ENCODE peak calls at places on chromosomes 4 and X, in six cellular contexts. E, N, I, H, S and P are unnamed samples.

GRCh38 chrX:1609759-1610158 is 5.1 kb upstream of the ASMT start:
- DNase-seq in E (no peak), N (no peak), I (no peak), H (no peak), S (no peak), P (no peak)

GRCh38 chrX:42804524-42804923 is 26.6 kb upstream of the PPP1R2C start:
- DNase-seq in E (no peak), N (no peak), I (no peak), H (no peak), S (no peak), P (no peak)

GRCh38 chr4:122765702-122766352 is 33.3 kb downstream of the BBS12 start:
- DNase-seq in E (no peak), N (no peak), I (no peak), H (no peak), S (no peak), P (no peak)

GRCh38 chr4:19227701-19228100 is 1024.0 kb upstream of the SLIT2 start:
- DNase-seq in E (no peak), N (no peak), I (no peak), H (no peak), S (no peak), P (no peak)

GRCh38 chr4:52983563-52984303 is 121.6 kb downstream of the RASL11B start:
- DNase-seq in E (no peak), N (no peak), I (no peak), H (peak; percentile 67), S (peak; percentile 48), P (peak; percentile 21)

GRCh38 chrX:18360867-18361266 is 6.4 kb upstream of the SCML2 start:
- DNase-seq in E (no peak), N (no peak), I (no peak), H (no peak), S (no peak), P (no peak)

GRCh38 chr4:3409571-3410091 is 32.1 kb upstream of the HGFAC start:
- DNase-seq in E (no peak), N (no peak), I (no peak), H (no peak), S (no peak), P (no peak)

GRCh38 chr4:24595662-24596061 is 11.3 kb upstream of the DHX15 start:
- DNase-seq in E (no peak), N (no peak), I (no peak), H (peak; percentile 33), S (no peak), P (no peak)

GRCh38 chrX:7904557-7904956 is 22.7 kb downstream of the PNPLA4 start:
- DNase-seq in E (no peak), N (no peak), I (no peak), H (no peak), S (no peak), P (no peak)

GRCh38 chrX:152061083-152061482 is 77.3 kb downstream of the MAGEA10 start:
- DNase-seq in E (no peak), N (no peak), I (no peak), H (no peak), S (no peak), P (no peak)

GRCh38 chrX:118254611-118255010 is 91.3 kb upstream of the WDR44 start:
- DNase-seq in E (peak; percentile 23), N (peak; percentile 68), I (peak; percentile 12), H (peak; percentile 7), S (peak; percentile 48), P (no peak)

GRCh38 chr4:38717604-38718003 is 53.6 kb downstream of the KLF3 start:
- DNase-seq in E (no peak), N (no peak), I (no peak), H (no peak), S (no peak), P (no peak)

GRCh38 chr4:102774254-102774653 is 13.5 kb upstream of the MANBA start:
- DNase-seq in E (no peak), N (no peak), I (no peak), H (no peak), S (no peak), P (no peak)

GRCh38 chrX:11119295-11119943 is 8.3 kb downstream of the HCCS start:
- DNase-seq in E (no peak), N (no peak), I (no peak), H (no peak), S (no peak), P (no peak)
- TF ChIP-seq POLR2A in E (no peak), N (no peak), I (no peak), H (no peak), S (no peak), P (no peak)

DNA sequence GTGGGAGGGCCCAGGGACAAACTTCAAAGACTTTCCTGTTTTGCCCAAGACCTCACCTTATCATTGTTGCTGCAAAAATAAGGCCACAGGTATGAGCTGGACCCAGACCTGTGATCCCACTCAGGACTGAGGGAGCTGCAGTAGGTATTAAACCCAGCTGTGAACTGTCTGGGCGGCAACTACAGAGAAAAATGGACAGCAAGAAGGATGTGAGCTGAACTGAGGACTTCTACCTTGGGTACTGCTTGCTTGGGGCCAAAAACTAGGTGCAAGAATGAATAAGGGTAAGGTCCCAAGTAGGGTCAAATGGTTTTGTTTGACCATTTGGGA is 17.8 kb upstream of the GABRA4 start:
- DNase-seq in E (no peak), N (no peak), I (no peak), H (no peak), S (no peak), P (no peak)
- TF ChIP-seq TAF1 in E (no peak), N (no peak), I (no peak), H (no peak), S (no peak), P (no peak)

DNA sequence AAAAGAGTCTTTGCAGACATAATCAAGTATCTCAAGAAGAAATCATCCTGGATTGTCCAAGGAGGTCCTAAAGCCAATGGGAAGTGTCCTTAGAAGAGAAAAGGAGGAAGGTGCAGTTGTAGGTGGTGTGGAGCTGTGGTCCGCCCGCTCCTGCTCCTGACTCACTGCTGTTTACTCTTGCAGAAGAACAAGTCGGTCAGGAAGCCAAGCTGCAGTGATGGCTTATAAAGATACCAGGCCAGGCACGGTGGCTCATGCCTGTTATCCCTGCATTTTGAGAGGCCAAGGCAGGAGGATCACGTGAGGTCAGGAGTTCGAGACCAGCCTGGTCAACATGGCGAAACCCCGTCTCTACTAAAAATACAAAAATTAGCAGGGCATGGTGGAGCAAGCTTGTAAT is 66.4 kb upstream of the ATP6AP2 start:
- DNase-seq in E (no peak), N (no peak), I (no peak), H (peak; percentile 3), S (no peak), P (no peak)
- TF ChIP-seq POLR2A in E (no peak), N (no peak), I (no peak), H (no peak), S (no peak), P (no peak)

GRCh38 chr4:15318621-15319348 is 109.0 kb upstream of the C1QTNF7 start:
- DNase-seq in E (no peak), N (no peak), I (no peak), H (no peak), S (no peak), P (no peak)
- TF ChIP-seq TAF1 in E (no peak), N (no peak), I (no peak), H (no peak), S (no peak), P (no peak)

GRCh38 chr4:182914357-182914756 is 2.8 kb downstream of the DCTD start:
- DNase-seq in E (no peak), N (no peak), I (no peak), H (no peak), S (no peak), P (no peak)
- TF ChIP-seq POLR2A in E (no peak), N (no peak), I (no peak), H (no peak), S (no peak), P (no peak)

GRCh38 chrX:78555401-78555980 is 103.6 kb downstream of the RTL3 start:
- DNase-seq in E (no peak), N (no peak), I (no peak), H (no peak), S (no peak), P (no peak)
- TF ChIP-seq TAF1 in E (no peak), N (no peak), I (no peak), H (no peak), S (no peak), P (no peak)

DNA sequence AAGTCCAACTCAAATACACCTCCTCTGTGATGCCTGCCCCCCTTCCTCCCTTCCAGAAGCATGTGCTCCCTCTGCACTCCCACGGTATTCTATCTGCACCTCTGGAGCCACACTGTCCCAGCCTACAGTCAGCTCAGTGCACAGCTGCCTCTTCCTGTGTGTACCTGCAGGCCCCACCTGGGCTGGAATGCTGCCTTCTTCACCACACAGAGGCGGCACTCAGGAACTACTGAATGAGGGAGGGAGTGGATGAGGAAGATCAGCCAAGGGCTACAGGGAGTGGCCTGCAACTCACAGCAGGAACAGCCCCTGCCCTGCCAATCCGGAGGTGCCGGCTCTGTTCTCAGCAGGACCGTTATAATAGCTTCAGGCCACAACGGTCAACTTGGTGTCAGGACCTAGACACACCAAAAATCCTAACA is 10.1 kb downstream of the AFAP1 start:
- DNase-seq in E (no peak), N (no peak), I (no peak), H (no peak), S (no peak), P (no peak)
- TF ChIP-seq POLR2A in E (no peak), N (no peak), I (no peak), H (no peak), S (no peak), P (no peak)